ENCODE peak calls at places on chromosomes 2 and 18, in ten cellular contexts. One of them, this sample, is unnamed.

GRCh38 chr2:124048102-124048501 is 23.0 kb downstream of the CNTNAP5 start:
- DNase-seq in psoas muscle: no peak
- DNase-seq in brain microvascular endothelial cell: no peak
- DNase-seq in CD8-positive, alpha-beta T cell: no peak
- DNase-seq in thoracic aorta: no peak
- DNase-seq in breast epithelium: no peak
- DNase-seq in hepatocyte: no peak
- DNase-seq in Panc1: no peak
- DNase-seq in ascending aorta: no peak
- DNase-seq in A549: no peak
- DNase-seq in this sample: no peak

GRCh38 chr2:105849431-105850179 is 104.9 kb downstream of the NCK2 start:
- DNase-seq in psoas muscle: no peak
- DNase-seq in brain microvascular endothelial cell: no peak
- DNase-seq in CD8-positive, alpha-beta T cell: no peak
- DNase-seq in thoracic aorta: no peak
- DNase-seq in breast epithelium: no peak
- DNase-seq in hepatocyte: no peak
- DNase-seq in Panc1: no peak
- DNase-seq in ascending aorta: no peak
- DNase-seq in A549: no peak
- DNase-seq in this sample: no peak

GRCh38 chr2:240525802-240526201 is 32.0 kb downstream of the ANKMY1 start:
- DNase-seq in psoas muscle: no peak
- DNase-seq in brain microvascular endothelial cell: no peak
- DNase-seq in CD8-positive, alpha-beta T cell: no peak
- DNase-seq in thoracic aorta: no peak
- DNase-seq in breast epithelium: no peak
- DNase-seq in hepatocyte: no peak
- DNase-seq in Panc1: no peak
- DNase-seq in ascending aorta: peak
- DNase-seq in A549: no peak
- DNase-seq in this sample: no peak

GRCh38 chr18:1595165-1595564 is 690.5 kb downstream of the ADCYAP1 start:
- DNase-seq in psoas muscle: no peak
- DNase-seq in brain microvascular endothelial cell: no peak
- DNase-seq in CD8-positive, alpha-beta T cell: no peak
- DNase-seq in thoracic aorta: no peak
- DNase-seq in breast epithelium: no peak
- DNase-seq in hepatocyte: no peak
- DNase-seq in Panc1: no peak
- DNase-seq in ascending aorta: no peak
- DNase-seq in A549: no peak
- DNase-seq in this sample: no peak

GRCh38 chr2:20592106-20593071 is 58.5 kb downstream of the HS1BP3 start:
- DNase-seq in psoas muscle: no peak
- DNase-seq in brain microvascular endothelial cell: no peak
- DNase-seq in CD8-positive, alpha-beta T cell: no peak
- DNase-seq in thoracic aorta: no peak
- DNase-seq in breast epithelium: no peak
- DNase-seq in hepatocyte: no peak
- DNase-seq in Panc1: no peak
- DNase-seq in ascending aorta: peak
- DNase-seq in A549: no peak
- DNase-seq in this sample: no peak

GRCh38 chr2:37198681-37199065 is 2.4 kb downstream of the CEBPZOS start:
- DNase-seq in psoas muscle: no peak
- DNase-seq in brain microvascular endothelial cell: no peak
- DNase-seq in CD8-positive, alpha-beta T cell: no peak
- DNase-seq in thoracic aorta: no peak
- DNase-seq in breast epithelium: no peak
- DNase-seq in hepatocyte: no peak
- DNase-seq in Panc1: no peak
- DNase-seq in ascending aorta: no peak
- DNase-seq in A549: no peak
- DNase-seq in this sample: no peak

GRCh38 chr2:133459590-133459989 is 108.7 kb downstream of the NCKAP5 start:
- DNase-seq in psoas muscle: no peak
- DNase-seq in brain microvascular endothelial cell: no peak
- DNase-seq in CD8-positive, alpha-beta T cell: no peak
- DNase-seq in thoracic aorta: no peak
- DNase-seq in breast epithelium: no peak
- DNase-seq in hepatocyte: no peak
- DNase-seq in Panc1: no peak
- DNase-seq in ascending aorta: no peak
- DNase-seq in A549: no peak
- DNase-seq in this sample: peak

GRCh38 chr2:85106489-85107180 is 26.6 kb upstream of the TCF7L1 start:
- DNase-seq in psoas muscle: no peak
- DNase-seq in brain microvascular endothelial cell: peak
- DNase-seq in CD8-positive, alpha-beta T cell: no peak
- DNase-seq in thoracic aorta: no peak
- DNase-seq in breast epithelium: no peak
- DNase-seq in hepatocyte: peak
- DNase-seq in Panc1: no peak
- DNase-seq in ascending aorta: no peak
- DNase-seq in A549: peak
- DNase-seq in this sample: peak

GRCh38 chr2:220165401-220165800 is 538.0 kb downstream of the SLC4A3 start:
- DNase-seq in psoas muscle: no peak
- DNase-seq in brain microvascular endothelial cell: no peak
- DNase-seq in CD8-positive, alpha-beta T cell: no peak
- DNase-seq in thoracic aorta: no peak
- DNase-seq in breast epithelium: no peak
- DNase-seq in hepatocyte: peak
- DNase-seq in Panc1: no peak
- DNase-seq in ascending aorta: no peak
- DNase-seq in A549: peak
- DNase-seq in this sample: no peak

GRCh38 chr2:98818164-98818563 is 87.2 kb upstream of the MGAT4A start:
- DNase-seq in psoas muscle: no peak
- DNase-seq in brain microvascular endothelial cell: no peak
- DNase-seq in CD8-positive, alpha-beta T cell: no peak
- DNase-seq in thoracic aorta: no peak
- DNase-seq in breast epithelium: no peak
- DNase-seq in hepatocyte: no peak
- DNase-seq in Panc1: no peak
- DNase-seq in ascending aorta: peak
- DNase-seq in A549: no peak
- DNase-seq in this sample: no peak

GRCh38 chr2:165681841-165682240 is 112.2 kb downstream of the GALNT3 start:
- DNase-seq in psoas muscle: no peak
- DNase-seq in brain microvascular endothelial cell: no peak
- DNase-seq in CD8-positive, alpha-beta T cell: no peak
- DNase-seq in thoracic aorta: no peak
- DNase-seq in breast epithelium: no peak
- DNase-seq in hepatocyte: no peak
- DNase-seq in Panc1: no peak
- DNase-seq in ascending aorta: no peak
- DNase-seq in A549: no peak
- DNase-seq in this sample: no peak

GRCh38 chr2:133346654-133347053 is 221.6 kb downstream of the NCKAP5 start:
- DNase-seq in psoas muscle: no peak
- DNase-seq in brain microvascular endothelial cell: peak
- DNase-seq in CD8-positive, alpha-beta T cell: no peak
- DNase-seq in thoracic aorta: no peak
- DNase-seq in breast epithelium: no peak
- DNase-seq in hepatocyte: peak
- DNase-seq in Panc1: no peak
- DNase-seq in ascending aorta: no peak
- DNase-seq in A549: peak
- DNase-seq in this sample: peak

GRCh38 chr2:43226558-43226954 is at the start of gene ZFP36L2:
- DNase-seq in psoas muscle: peak
- DNase-seq in brain microvascular endothelial cell: peak
- DNase-seq in CD8-positive, alpha-beta T cell: peak
- DNase-seq in thoracic aorta: peak
- DNase-seq in breast epithelium: peak
- DNase-seq in hepatocyte: peak
- DNase-seq in Panc1: no peak
- DNase-seq in ascending aorta: peak
- DNase-seq in A549: peak
- DNase-seq in this sample: peak

GRCh38 chr2:43227830-43228280 is 1.4 kb upstream of the ZFP36L2 start:
- DNase-seq in psoas muscle: no peak
- DNase-seq in brain microvascular endothelial cell: peak
- DNase-seq in CD8-positive, alpha-beta T cell: no peak
- DNase-seq in thoracic aorta: no peak
- DNase-seq in breast epithelium: no peak
- DNase-seq in hepatocyte: no peak
- DNase-seq in Panc1: no peak
- DNase-seq in ascending aorta: no peak
- DNase-seq in A549: no peak
- DNase-seq in this sample: peak

GRCh38 chr2:43226955-43227829 is 786 bp upstream of the ZFP36L2 start:
- DNase-seq in psoas muscle: peak
- DNase-seq in brain microvascular endothelial cell: peak
- DNase-seq in CD8-positive, alpha-beta T cell: peak
- DNase-seq in thoracic aorta: peak
- DNase-seq in breast epithelium: peak
- DNase-seq in hepatocyte: peak
- DNase-seq in Panc1: no peak
- DNase-seq in ascending aorta: peak
- DNase-seq in A549: peak
- DNase-seq in this sample: peak

GRCh38 chr2:43228782-43229659 is 2.6 kb upstream of the ZFP36L2 start:
- DNase-seq in psoas muscle: no peak
- DNase-seq in brain microvascular endothelial cell: no peak
- DNase-seq in CD8-positive, alpha-beta T cell: no peak
- DNase-seq in thoracic aorta: no peak
- DNase-seq in breast epithelium: peak
- DNase-seq in hepatocyte: no peak
- DNase-seq in Panc1: no peak
- DNase-seq in ascending aorta: no peak
- DNase-seq in A549: no peak
- DNase-seq in this sample: no peak

DNA sequence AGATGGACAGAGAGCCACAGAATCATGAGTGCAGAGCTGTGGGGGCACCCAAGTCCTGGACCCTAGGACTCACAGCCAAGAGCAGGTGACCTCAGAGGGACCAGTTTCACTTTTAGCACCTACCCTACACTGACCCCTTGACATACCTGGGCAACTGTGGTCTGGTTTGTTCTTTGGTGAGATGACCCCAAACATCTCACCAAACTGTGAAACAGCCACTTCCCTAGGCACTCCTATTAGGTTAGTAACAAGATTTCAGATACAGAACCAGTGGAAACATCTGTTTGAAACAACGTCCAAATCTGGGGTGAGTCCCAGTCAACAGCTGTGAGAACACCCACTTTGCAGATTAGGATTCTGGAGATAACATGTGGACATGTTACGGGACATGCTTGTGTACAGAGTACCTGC is 1.9 kb upstream of the ZFP36L2 start:
- DNase-seq in psoas muscle: no peak
- DNase-seq in brain microvascular endothelial cell: no peak
- DNase-seq in CD8-positive, alpha-beta T cell: no peak
- DNase-seq in thoracic aorta: no peak
- DNase-seq in breast epithelium: no peak
- DNase-seq in hepatocyte: no peak
- DNase-seq in Panc1: no peak
- DNase-seq in ascending aorta: no peak
- DNase-seq in A549: no peak
- DNase-seq in this sample: no peak
- H3K27ac ChIP-seq in psoas muscle: peak
- H3K27ac ChIP-seq in brain microvascular endothelial cell: no peak
- H3K27ac ChIP-seq in CD8-positive, alpha-beta T cell: peak
- H3K27ac ChIP-seq in thoracic aorta: peak
- H3K27ac ChIP-seq in breast epithelium: peak
- H3K27ac ChIP-seq in hepatocyte: peak
- H3K27ac ChIP-seq in Panc1: peak
- H3K27ac ChIP-seq in ascending aorta: peak
- H3K27ac ChIP-seq in A549: peak
- H3K27ac ChIP-seq in this sample: peak

DNA sequence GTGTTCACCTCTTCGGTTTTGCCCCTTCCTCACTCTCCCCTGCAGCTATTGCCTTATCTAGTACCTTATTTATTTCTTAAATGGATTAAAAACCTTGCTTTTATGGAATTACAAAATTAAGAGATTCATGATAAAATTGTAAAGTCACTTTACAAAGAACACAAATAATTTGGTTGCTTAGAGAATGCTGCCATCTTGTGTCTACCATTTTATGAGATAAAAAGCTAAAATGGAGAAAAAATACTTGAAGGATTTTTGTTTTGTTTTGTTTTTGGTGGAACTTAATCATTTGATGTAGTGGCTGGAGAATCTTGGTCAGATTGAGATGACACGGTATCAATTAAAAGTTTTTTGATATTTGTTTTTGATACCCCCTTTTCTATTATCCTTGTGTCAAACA is 69.6 kb downstream of the R3HDM1 start:
- DNase-seq in psoas muscle: no peak
- DNase-seq in brain microvascular endothelial cell: no peak
- DNase-seq in CD8-positive, alpha-beta T cell: no peak
- DNase-seq in thoracic aorta: no peak
- DNase-seq in breast epithelium: no peak
- DNase-seq in hepatocyte: no peak
- DNase-seq in Panc1: no peak
- DNase-seq in ascending aorta: no peak
- DNase-seq in A549: peak
- DNase-seq in this sample: no peak
- TF ChIP-seq CTCF in psoas muscle: peak
- TF ChIP-seq CTCF in brain microvascular endothelial cell: no peak
- TF ChIP-seq CTCF in CD8-positive, alpha-beta T cell: peak
- TF ChIP-seq CTCF in thoracic aorta: no peak
- TF ChIP-seq CTCF in breast epithelium: no peak
- TF ChIP-seq CTCF in hepatocyte: peak
- TF ChIP-seq CTCF in Panc1: no peak
- TF ChIP-seq CTCF in ascending aorta: no peak
- TF ChIP-seq CTCF in A549: peak
- TF ChIP-seq CTCF in this sample: peak

GRCh38 chr18:3156325-3156640 is 63.5 kb downstream of the MYOM1 start:
- DNase-seq in psoas muscle: no peak
- DNase-seq in brain microvascular endothelial cell: no peak
- DNase-seq in CD8-positive, alpha-beta T cell: no peak
- DNase-seq in thoracic aorta: no peak
- DNase-seq in breast epithelium: no peak
- DNase-seq in hepatocyte: no peak
- DNase-seq in Panc1: no peak
- DNase-seq in ascending aorta: no peak
- DNase-seq in A549: no peak
- DNase-seq in this sample: no peak
- H3K27ac ChIP-seq in psoas muscle: peak
- H3K27ac ChIP-seq in brain microvascular endothelial cell: no peak
- H3K27ac ChIP-seq in CD8-positive, alpha-beta T cell: no peak
- H3K27ac ChIP-seq in thoracic aorta: peak
- H3K27ac ChIP-seq in breast epithelium: peak
- H3K27ac ChIP-seq in hepatocyte: peak
- H3K27ac ChIP-seq in Panc1: no peak
- H3K27ac ChIP-seq in ascending aorta: peak
- H3K27ac ChIP-seq in A549: no peak
- H3K27ac ChIP-seq in this sample: no peak

GRCh38 chr2:68185541-68186164 is 28.0 kb downstream of the PNO1 start:
- DNase-seq in psoas muscle: peak
- DNase-seq in brain microvascular endothelial cell: no peak
- DNase-seq in CD8-positive, alpha-beta T cell: peak
- DNase-seq in thoracic aorta: no peak
- DNase-seq in breast epithelium: no peak
- DNase-seq in hepatocyte: peak
- DNase-seq in Panc1: peak
- DNase-seq in ascending aorta: no peak
- DNase-seq in A549: peak
- DNase-seq in this sample: no peak
- TF ChIP-seq CTCF in psoas muscle: peak
- TF ChIP-seq CTCF in brain microvascular endothelial cell: peak
- TF ChIP-seq CTCF in CD8-positive, alpha-beta T cell: peak
- TF ChIP-seq CTCF in thoracic aorta: peak
- TF ChIP-seq CTCF in breast epithelium: no peak
- TF ChIP-seq CTCF in hepatocyte: peak
- TF ChIP-seq CTCF in Panc1: peak
- TF ChIP-seq CTCF in ascending aorta: peak
- TF ChIP-seq CTCF in A549: peak
- TF ChIP-seq CTCF in this sample: peak